ENCODE peak calls at places on chromosomes 13 and 19, in four cellular contexts. One of them, this sample, is unnamed.

GRCh38 chr13:50230365-50230978 is 215.2 kb downstream of the KCNRG start:
- DNase-seq in astrocyte: peak; percentile 51
- DNase-seq in IMR-90: peak; percentile 53
- DNase-seq in GM12878: no peak
- DNase-seq in this sample: peak; percentile 54

GRCh38 chr19:32924200-32924599 is 47.6 kb downstream of the CEP89 start:
- DNase-seq in astrocyte: peak; percentile 18
- DNase-seq in GM12878: no peak
- DNase-seq in IMR-90: peak; percentile 59
- DNase-seq in this sample: no peak

GRCh38 chr13:38637576-38637975 is 49.3 kb upstream of the FREM2 start:
- DNase-seq in astrocyte: no peak
- DNase-seq in IMR-90: no peak
- DNase-seq in GM12878: no peak
- DNase-seq in this sample: no peak

GRCh38 chr13:66139250-66139649 is 1090.9 kb downstream of the PCDH9 start:
- DNase-seq in GM12878: no peak
- DNase-seq in astrocyte: no peak
- DNase-seq in IMR-90: no peak
- DNase-seq in this sample: no peak

GRCh38 chr13:112898786-112899617 is 70.0 kb upstream of the MCF2L start:
- DNase-seq in IMR-90: no peak
- DNase-seq in GM12878: no peak
- DNase-seq in astrocyte: no peak
- DNase-seq in this sample: no peak

GRCh38 chr19:44909775-44910174 is 4.2 kb downstream of the APOE start:
- DNase-seq in IMR-90: no peak
- DNase-seq in GM12878: no peak
- DNase-seq in astrocyte: no peak
- DNase-seq in this sample: peak; percentile 24

GRCh38 chr13:24149306-24150032 is 11.1 kb upstream of the SPATA13 start:
- DNase-seq in astrocyte: peak; percentile 41
- DNase-seq in IMR-90: no peak
- DNase-seq in GM12878: no peak
- DNase-seq in this sample: no peak

GRCh38 chr13:113152894-113153809 is 5.3 kb upstream of the PROZ start:
- DNase-seq in astrocyte: peak; percentile 22
- DNase-seq in IMR-90: no peak
- DNase-seq in GM12878: no peak
- DNase-seq in this sample: no peak

GRCh38 chr19:5961969-5962945 is 15.7 kb downstream of the RANBP3 start:
- DNase-seq in astrocyte: no peak
- DNase-seq in IMR-90: peak; percentile 66
- DNase-seq in GM12878: no peak
- DNase-seq in this sample: no peak

GRCh38 chr13:106530907-106531520 is 4.4 kb downstream of the EFNB2 start:
- DNase-seq in IMR-90: no peak
- DNase-seq in GM12878: no peak
- DNase-seq in astrocyte: no peak
- DNase-seq in this sample: no peak

GRCh38 chr13:113186061-113186900 is 22.2 kb downstream of the PCID2 start:
- DNase-seq in IMR-90: no peak
- DNase-seq in astrocyte: peak; percentile 22
- DNase-seq in GM12878: peak; percentile 77
- DNase-seq in this sample: no peak

GRCh38 chr19:6378036-6378435 is 2.3 kb upstream of the PSPN start:
- DNase-seq in IMR-90: peak; percentile 41
- DNase-seq in astrocyte: peak; percentile 68
- DNase-seq in GM12878: no peak
- DNase-seq in this sample: no peak

GRCh38 chr19:5103061-5103701 is 134.3 kb downstream of the KDM4B start:
- DNase-seq in astrocyte: peak; percentile 57
- DNase-seq in GM12878: no peak
- DNase-seq in IMR-90: peak; percentile 12
- DNase-seq in this sample: no peak

GRCh38 chr19:40921005-40921897 is 39.2 kb upstream of the CYP2A7 start:
- DNase-seq in IMR-90: no peak
- DNase-seq in astrocyte: no peak
- DNase-seq in GM12878: no peak
- DNase-seq in this sample: peak; percentile 73

GRCh38 chr19:57103573-57104277 is 16.1 kb upstream of the USP29 start:
- DNase-seq in GM12878: peak; percentile 15
- DNase-seq in astrocyte: peak; percentile 20
- DNase-seq in IMR-90: peak; percentile 47
- DNase-seq in this sample: peak; percentile 49

GRCh38 chr19:58209577-58209976 is 19.1 kb upstream of the ZNF544 start:
- DNase-seq in astrocyte: no peak
- DNase-seq in GM12878: no peak
- DNase-seq in IMR-90: no peak
- DNase-seq in this sample: peak; percentile 32

DNA sequence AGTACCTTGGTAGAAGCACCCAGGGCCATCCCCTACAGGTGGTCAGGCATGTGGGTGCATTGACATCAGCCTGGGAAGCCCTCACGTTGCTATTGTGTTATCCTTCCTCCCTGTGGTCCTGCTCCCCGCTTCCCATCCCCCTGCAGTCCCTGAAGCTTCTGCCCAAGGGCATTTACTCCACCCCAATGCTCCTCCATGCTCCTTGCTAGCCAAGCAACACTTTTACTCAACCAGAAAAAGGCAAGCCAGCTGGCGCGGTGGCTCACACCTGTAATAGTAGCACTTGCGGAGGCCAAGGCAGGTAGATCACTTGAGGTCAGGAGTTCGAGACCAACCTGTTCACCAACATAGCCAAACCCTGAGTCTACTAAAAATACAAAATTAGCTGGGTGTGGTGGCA is 54.8 kb upstream of the LATS2 start:
- DNase-seq in astrocyte: no peak
- DNase-seq in GM12878: no peak
- DNase-seq in IMR-90: no peak
- DNase-seq in this sample: no peak
- H3K4me1 ChIP-seq in astrocyte: no peaks in the 10 kb centered on the region
- H3K4me1 ChIP-seq in GM12878: no peaks in the 10 kb centered on the region
- H3K4me1 ChIP-seq in IMR-90: no peaks in the 10 kb centered on the region
- H3K4me1 ChIP-seq in this sample: no peaks in the 10 kb centered on the region

DNA sequence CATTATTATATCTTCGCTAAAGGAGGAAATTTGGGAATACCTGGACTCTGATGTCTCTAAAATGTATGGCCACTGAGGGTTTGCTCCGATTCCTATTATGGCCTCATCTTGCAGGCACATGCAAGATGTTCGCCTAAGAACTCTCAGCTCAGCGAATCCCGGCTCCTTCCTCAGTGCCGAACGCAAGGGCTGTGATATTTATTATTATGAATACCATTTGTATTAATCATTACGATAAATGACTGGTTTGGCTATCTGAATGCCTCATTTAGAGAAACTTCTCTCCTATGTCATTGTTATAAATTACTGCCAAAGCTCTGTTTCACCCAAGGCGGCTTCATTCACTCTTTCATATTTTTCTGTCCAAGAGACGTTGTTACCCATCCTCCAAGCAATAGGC is 369.7 kb upstream of the TSHZ3 start:
- DNase-seq in GM12878: no peak
- DNase-seq in IMR-90: no peak
- DNase-seq in astrocyte: peak; percentile 43
- DNase-seq in this sample: no peak
- H3K27ac ChIP-seq in GM12878: no peak overlapping the region
- H3K27ac ChIP-seq in IMR-90: no peak overlapping the region
- H3K27ac ChIP-seq in astrocyte: no peak overlapping the region
- H3K27ac ChIP-seq in this sample: no peak overlapping the region

DNA sequence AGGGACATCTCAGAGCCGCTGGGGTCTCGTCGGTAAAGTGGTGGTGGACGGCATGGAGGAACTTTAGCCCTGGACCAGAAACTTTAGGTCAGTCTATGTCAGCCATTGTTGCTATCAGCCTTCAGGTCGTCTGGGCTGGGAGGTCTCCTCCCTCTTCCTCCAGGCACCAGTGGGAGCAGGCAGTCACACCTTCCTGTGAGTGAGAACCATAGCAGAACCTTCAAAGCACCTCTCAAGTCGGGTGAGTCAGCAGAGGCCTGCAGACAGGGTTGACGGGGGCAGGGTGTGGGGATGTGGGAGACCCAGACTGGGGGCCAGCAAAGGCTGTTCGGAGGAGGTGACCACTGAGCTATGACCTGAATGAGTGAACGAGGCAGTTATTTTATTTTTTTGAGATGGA is 15.4 kb upstream of the SBNO2 start:
- DNase-seq in GM12878: no peak
- DNase-seq in astrocyte: no peak
- DNase-seq in IMR-90: peak; percentile 35
- DNase-seq in this sample: peak; percentile 44
- H3K4me2 ChIP-seq in GM12878: no peak overlapping the region
- H3K4me2 ChIP-seq in astrocyte: no peak overlapping the region
- H3K4me2 ChIP-seq in IMR-90: no peak overlapping the region
- H3K4me2 ChIP-seq in this sample: peak overlapping the region; percentile 34

GRCh38 chr13:110010433-110011135 is 224.2 kb upstream of the IRS2 start:
- DNase-seq in IMR-90: peak; percentile 63
- DNase-seq in astrocyte: peak; percentile 82
- DNase-seq in GM12878: no peak
- DNase-seq in this sample: no peak
- H3K4me1 ChIP-seq in IMR-90: peaks cover 19% of the 10 kb centered on the region
- H3K4me1 ChIP-seq in astrocyte: peaks cover 35% of the 10 kb centered on the region
- H3K4me1 ChIP-seq in GM12878: no peaks in the 10 kb centered on the region
- H3K4me1 ChIP-seq in this sample: peaks cover 54% of the 10 kb centered on the region

GRCh38 chr13:109761695-109762094 is 24.7 kb downstream of the IRS2 start:
- DNase-seq in GM12878: no peak
- DNase-seq in IMR-90: no peak
- DNase-seq in astrocyte: no peak
- DNase-seq in this sample: no peak
- H3K27ac ChIP-seq in GM12878: no peak overlapping the region
- H3K27ac ChIP-seq in IMR-90: no peak overlapping the region
- H3K27ac ChIP-seq in astrocyte: no peak overlapping the region
- H3K27ac ChIP-seq in this sample: no peak overlapping the region